ENCODE peak calls at places on chromosomes 2 and 18, in five cellular contexts. N is psoas muscle, K is A673, I is lower lobe of right lung, D is heart left ventricle. P is an unnamed sample.

GRCh38 chr2:20578895-20579825 is 71.7 kb downstream of the HS1BP3 start:
- DNase-seq in N (peak), D (peak), K (peak), I (peak), P (peak)

GRCh38 chr2:19810637-19811036 is 91.1 kb downstream of the TTC32 start:
- DNase-seq in K (no peak), D (peak), N (peak), I (no peak), P (peak)

GRCh38 chr2:149819356-149819957 is 231.9 kb upstream of the MMADHC start:
- DNase-seq in I (no peak), K (no peak), N (no peak), D (no peak), P (no peak)

GRCh38 chr2:69945447-69945846 is 16.0 kb downstream of the ASPRV1 start:
- DNase-seq in I (peak), N (no peak), K (no peak), D (no peak), P (no peak)

GRCh38 chr2:239729151-239729550 is 296.0 kb downstream of the NDUFA10 start:
- DNase-seq in K (no peak), D (no peak), I (peak), N (peak), P (no peak)

GRCh38 chr18:59033361-59033760 is 106.3 kb upstream of the SEC11C start:
- DNase-seq in N (no peak), K (no peak), D (no peak), I (no peak), P (no peak)

GRCh38 chr18:28511421-28511821 is 334.5 kb upstream of the CDH2 start:
- DNase-seq in D (no peak), I (no peak), K (no peak), N (no peak), P (no peak)

GRCh38 chr2:97745474-97746172 is 32.2 kb downstream of the ZAP70 start:
- DNase-seq in I (no peak), D (no peak), K (no peak), N (no peak), P (peak)

GRCh38 chr2:97868986-97869721 is 126.6 kb downstream of the TMEM131 start:
- DNase-seq in N (peak), I (no peak), K (peak), D (peak), P (no peak)

GRCh38 chr2:98444436-98445166 is at the start of gene INPP4A:
- DNase-seq in I (peak), D (peak), K (peak), N (peak), P (peak)

GRCh38 chr18:33440384-33441043 is at the start of gene CCDC178:
- DNase-seq in I (no peak), K (peak), D (peak), N (no peak), P (peak)

GRCh38 chr2:20107776-20108175 is 56.3 kb upstream of the LAPTM4A start:
- DNase-seq in D (no peak), I (no peak), K (no peak), N (no peak), P (no peak)

GRCh38 chr2:168622559-168622958 is 166.5 kb downstream of the CERS6 start:
- DNase-seq in D (no peak), K (no peak), N (no peak), I (no peak), P (no peak)

GRCh38 chr18:74288041-74288440 is 3.7 kb downstream of the CYB5A start:
- DNase-seq in K (no peak), I (no peak), D (no peak), N (no peak), P (no peak)

GRCh38 chr2:64625352-64626145 is 28.2 kb downstream of the SERTAD2 start:
- DNase-seq in I (no peak), D (no peak), K (no peak), N (no peak), P (no peak)

GRCh38 chr18:37280701-37281100 is 284.9 kb downstream of the CELF4 start:
- DNase-seq in N (no peak), I (no peak), D (no peak), K (no peak), P (no peak)

GRCh38 chr18:37284260-37284659 is 281.3 kb downstream of the CELF4 start:
- DNase-seq in D (no peak), N (no peak), I (no peak), K (no peak), P (no peak)

GRCh38 chr18:37277753-37278152 is 287.8 kb downstream of the CELF4 start:
- DNase-seq in K (no peak), D (no peak), N (no peak), I (no peak), P (no peak)

GRCh38 chr18:37286801-37287200 is 278.8 kb downstream of the CELF4 start:
- DNase-seq in K (no peak), N (no peak), I (no peak), D (no peak), P (no peak)

DNA sequence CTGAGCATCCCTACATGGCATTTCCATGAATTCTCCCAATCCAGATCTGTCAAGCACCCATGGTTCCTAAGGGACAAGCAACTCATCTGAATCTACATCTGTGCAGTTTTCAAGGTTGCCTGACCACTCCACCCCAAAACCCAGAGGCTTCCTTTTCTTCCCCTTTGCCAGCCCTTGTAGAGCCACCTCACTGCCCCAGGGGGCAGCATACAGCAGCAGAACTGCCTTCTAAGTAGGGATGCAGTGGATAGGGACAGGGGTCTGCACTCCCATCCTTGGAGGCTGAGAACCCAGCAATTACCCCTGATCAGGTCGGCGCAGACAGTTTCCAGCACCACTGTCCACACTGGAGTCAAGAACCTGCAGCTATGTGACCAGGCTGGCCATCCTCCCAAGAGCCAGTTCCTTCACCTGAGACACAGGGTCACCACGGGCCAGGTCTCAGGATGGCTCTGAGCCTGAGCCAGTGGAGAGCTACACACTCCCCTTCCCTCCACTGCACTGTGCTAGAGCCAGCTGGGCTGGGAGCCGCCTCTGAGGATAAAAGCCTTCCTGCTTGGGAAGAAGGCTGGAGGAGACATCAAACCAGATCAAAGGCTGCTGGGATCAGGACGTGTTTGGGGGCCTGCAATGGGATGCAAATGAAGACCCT is 283.1 kb downstream of the CELF4 start:
- DNase-seq in K (no peak), D (no peak), I (no peak), N (no peak), P (no peak)
- TF ChIP-seq CTCF in K (peak), D (peak), I (no peak), N (peak), P (no peak)

GRCh38 chr2:44389895-44390294 is 28.1 kb downstream of the CAMKMT start:
- DNase-seq in K (no peak), N (no peak), I (no peak), D (no peak), P (no peak)
- TF ChIP-seq CTCF in K (peak), N (no peak), I (no peak), D (no peak), P (no peak)

DNA sequence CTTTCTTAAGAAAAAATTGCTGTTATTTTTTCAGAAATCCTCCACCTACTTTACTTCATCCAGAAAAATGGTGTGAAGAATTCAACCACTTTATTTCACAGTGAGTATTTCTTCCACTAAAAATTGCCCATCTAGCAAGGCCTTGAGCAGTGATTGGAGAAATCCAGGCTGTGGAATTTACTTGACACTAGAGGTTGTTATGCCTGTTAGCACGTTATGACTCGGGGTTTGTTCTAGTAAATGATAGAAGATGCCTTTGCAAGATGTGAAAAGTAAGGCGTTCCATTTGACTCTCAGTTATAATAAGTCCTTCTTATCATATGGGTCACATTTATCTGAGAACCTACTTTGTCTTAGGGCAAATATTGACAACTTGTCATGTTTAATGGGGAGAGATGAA is 157.4 kb downstream of the MYO3B start:
- DNase-seq in N (no peak), D (no peak), K (no peak), I (no peak), P (no peak)
- TF ChIP-seq CTCF in N (no peak), D (no peak), K (no peak), I (no peak), P (no peak)

GRCh38 chr2:10071176-10071575 is 9.0 kb downstream of the CYS1 start:
- DNase-seq in K (no peak), N (no peak), D (no peak), I (no peak), P (no peak)
- TF ChIP-seq CTCF in K (no peak), N (no peak), D (no peak), I (no peak), P (no peak)

GRCh38 chr2:218659258-218659987 is at the start of the genes BCS1L and ZNF142:
- DNase-seq in I (peak), N (peak), D (peak), K (peak), P (peak)

GRCh38 chr2:218655751-218656150 is 3.7 kb downstream of the ZNF142 start:
- DNase-seq in I (no peak), K (no peak), N (peak), D (no peak), P (no peak)

GRCh38 chr2:218659988-218660358 is 490 bp downstream of the BCS1L start:
- DNase-seq in D (no peak), K (no peak), I (no peak), N (no peak), P (no peak)

GRCh38 chr2:218662377-218662776 is 2.9 kb downstream of the BCS1L start:
- DNase-seq in K (no peak), D (no peak), N (no peak), I (no peak), P (no peak)

GRCh38 chr2:218658671-218659257 is 659 bp downstream of the ZNF142 start:
- DNase-seq in D (no peak), K (peak), I (no peak), N (no peak), P (peak)
- TF ChIP-seq CTCF in D (no peak), K (peak), I (peak), N (no peak), P (peak)

DNA sequence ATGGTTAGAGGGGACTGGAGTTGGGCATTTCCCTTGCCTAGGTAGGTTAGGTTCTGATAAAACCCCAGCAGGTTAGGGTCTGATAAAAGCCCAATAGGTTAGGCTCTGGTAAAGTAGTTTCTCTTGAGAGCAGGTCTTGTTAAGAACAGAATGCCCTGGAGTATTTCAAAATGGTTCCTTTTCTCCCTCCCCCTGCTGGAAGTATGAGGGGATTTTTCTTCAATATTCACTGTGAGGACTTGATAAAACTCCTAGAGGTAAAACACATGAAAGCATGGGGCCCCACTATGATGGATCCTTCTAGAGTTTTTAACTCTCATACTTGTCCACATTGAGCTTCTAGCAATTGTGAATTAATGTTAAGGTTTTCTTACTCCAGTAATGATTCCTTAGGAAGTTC is 27.6 kb downstream of the ANKAR start:
- DNase-seq in K (peak), I (no peak), D (no peak), N (no peak), P (no peak)
- TF ChIP-seq CTCF in K (peak), I (no peak), D (no peak), N (no peak), P (no peak)

GRCh38 chr2:66050392-66050791 is 384.5 kb upstream of the MEIS1 start:
- DNase-seq in N (no peak), D (no peak), I (no peak), K (no peak), P (no peak)

GRCh38 chr2:66048667-66049066 is 386.3 kb upstream of the MEIS1 start:
- DNase-seq in D (no peak), K (no peak), I (no peak), N (no peak), P (no peak)
- TF ChIP-seq CTCF in D (no peak), K (no peak), I (no peak), N (no peak), P (no peak)

DNA sequence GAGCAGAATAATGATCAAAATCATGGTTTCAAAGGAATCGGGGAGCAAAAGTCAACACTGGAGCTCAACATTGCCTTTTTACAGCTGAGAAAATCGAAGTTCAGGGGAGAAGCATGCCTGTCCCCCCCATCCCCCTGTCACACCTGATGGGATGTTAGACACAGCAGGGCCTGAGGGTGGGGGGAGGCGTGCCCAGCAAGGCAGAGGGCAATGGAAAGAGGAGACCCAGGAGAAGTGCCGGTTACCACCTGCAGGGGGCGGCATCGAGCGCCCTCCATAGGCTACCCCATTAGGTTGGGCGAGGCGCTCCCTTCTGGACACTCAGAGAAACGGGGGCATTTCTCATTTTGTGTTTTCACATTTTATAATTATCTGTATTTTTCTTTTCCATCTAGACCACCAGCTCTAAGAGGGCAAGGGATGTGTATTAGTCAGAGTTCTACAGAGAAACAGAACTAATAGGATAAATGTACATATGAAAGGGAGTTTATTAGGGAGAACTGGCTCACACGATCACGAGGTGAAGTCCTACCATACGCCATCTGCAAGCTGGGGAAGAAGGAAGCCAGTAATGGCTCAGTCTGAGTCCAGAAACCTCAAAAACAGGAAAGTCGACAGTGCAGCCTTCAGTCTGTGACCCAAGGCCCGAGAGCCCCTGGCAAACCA is 271.3 kb downstream of the LRATD1 start:
- DNase-seq in D (no peak), I (peak), K (peak), N (no peak), P (peak)
- TF ChIP-seq CTCF in D (peak), I (peak), K (peak), N (peak), P (peak)

GRCh38 chr2:217108575-217109027 is 248.7 kb upstream of the TNP1 start:
- DNase-seq in K (no peak), D (no peak), I (no peak), N (no peak), P (no peak)

GRCh38 chr2:217107480-217107879 is 247.6 kb upstream of the TNP1 start:
- DNase-seq in I (no peak), N (no peak), K (no peak), D (no peak), P (no peak)

GRCh38 chr2:217105733-217106649 is 246.1 kb upstream of the TNP1 start:
- DNase-seq in D (no peak), K (peak), I (no peak), N (no peak), P (no peak)

GRCh38 chr2:217108086-217108485 is 248.2 kb upstream of the TNP1 start:
- DNase-seq in N (no peak), K (no peak), D (no peak), I (no peak), P (no peak)

GRCh38 chr2:217106650-217107014 is 246.8 kb upstream of the TNP1 start:
- DNase-seq in I (no peak), N (no peak), D (no peak), K (peak), P (no peak)
- TF ChIP-seq CTCF in I (peak), N (peak), D (peak), K (peak), P (no peak)

GRCh38 chr2:32452338-32453064 is 95.7 kb downstream of the BIRC6 start:
- DNase-seq in D (no peak), K (no peak), I (no peak), N (no peak), P (no peak)
- TF ChIP-seq CTCF in D (no peak), K (no peak), I (no peak), N (no peak), P (no peak)